ENCODE peak calls at places on chromosomes 6 and 20, in five cellular contexts. One of them, this sample, is unnamed.

GRCh38 chr6:69090132-69090531 is 455.1 kb downstream of the ADGRB3 start:
- DNase-seq in activated naive CD8-positive, alpha-beta T cell treated with anti-CD3 and anti-CD28 coated beads for 36 hours: no peak
- DNase-seq in stimulated activated naive CD8-positive, alpha-beta T cell treated with anti-CD3 and anti-CD28 coated beads, Interleukin-15, amount 100 ng/mL, for 72 hours: no peak
- DNase-seq in endothelial cell: no peak
- DNase-seq in smooth muscle cell of the brain vasculature: no peak
- DNase-seq in this sample: no peak

GRCh38 chr20:56628873-56629463 is at the start of gene TFAP2C:
- DNase-seq in activated naive CD8-positive, alpha-beta T cell treated with anti-CD3 and anti-CD28 coated beads for 36 hours: peak; percentile 62
- DNase-seq in stimulated activated naive CD8-positive, alpha-beta T cell treated with anti-CD3 and anti-CD28 coated beads, Interleukin-15, amount 100 ng/mL, for 72 hours: no peak
- DNase-seq in endothelial cell: peak; percentile 50
- DNase-seq in smooth muscle cell of the brain vasculature: peak; percentile 23
- DNase-seq in this sample: no peak

GRCh38 chr6:47655719-47656595 is 42.4 kb upstream of the ADGRF4 start:
- DNase-seq in activated naive CD8-positive, alpha-beta T cell treated with anti-CD3 and anti-CD28 coated beads for 36 hours: peak; percentile 48
- DNase-seq in stimulated activated naive CD8-positive, alpha-beta T cell treated with anti-CD3 and anti-CD28 coated beads, Interleukin-15, amount 100 ng/mL, for 72 hours: no peak
- DNase-seq in endothelial cell: no peak
- DNase-seq in smooth muscle cell of the brain vasculature: no peak
- DNase-seq in this sample: no peak

GRCh38 chr6:166907871-166908806 is 48.2 kb downstream of the RNASET2 start:
- DNase-seq in activated naive CD8-positive, alpha-beta T cell treated with anti-CD3 and anti-CD28 coated beads for 36 hours: no peak
- DNase-seq in stimulated activated naive CD8-positive, alpha-beta T cell treated with anti-CD3 and anti-CD28 coated beads, Interleukin-15, amount 100 ng/mL, for 72 hours: no peak
- DNase-seq in endothelial cell: no peak
- DNase-seq in smooth muscle cell of the brain vasculature: no peak
- DNase-seq in this sample: no peak

GRCh38 chr6:53979468-53980067 is 131.7 kb upstream of the MLIP start:
- DNase-seq in activated naive CD8-positive, alpha-beta T cell treated with anti-CD3 and anti-CD28 coated beads for 36 hours: no peak
- DNase-seq in stimulated activated naive CD8-positive, alpha-beta T cell treated with anti-CD3 and anti-CD28 coated beads, Interleukin-15, amount 100 ng/mL, for 72 hours: no peak
- DNase-seq in endothelial cell: peak; percentile 28
- DNase-seq in smooth muscle cell of the brain vasculature: peak; percentile 39
- DNase-seq in this sample: peak; percentile 44

GRCh38 chr20:63232235-63233060 is 3.3 kb upstream of the BIRC7 start:
- DNase-seq in activated naive CD8-positive, alpha-beta T cell treated with anti-CD3 and anti-CD28 coated beads for 36 hours: no peak
- DNase-seq in stimulated activated naive CD8-positive, alpha-beta T cell treated with anti-CD3 and anti-CD28 coated beads, Interleukin-15, amount 100 ng/mL, for 72 hours: no peak
- DNase-seq in endothelial cell: no peak
- DNase-seq in smooth muscle cell of the brain vasculature: peak; percentile 74
- DNase-seq in this sample: no peak

GRCh38 chr6:155093430-155093829 is 98.3 kb downstream of the TIAM2 start:
- DNase-seq in activated naive CD8-positive, alpha-beta T cell treated with anti-CD3 and anti-CD28 coated beads for 36 hours: peak; percentile 6
- DNase-seq in stimulated activated naive CD8-positive, alpha-beta T cell treated with anti-CD3 and anti-CD28 coated beads, Interleukin-15, amount 100 ng/mL, for 72 hours: no peak
- DNase-seq in endothelial cell: no peak
- DNase-seq in smooth muscle cell of the brain vasculature: no peak
- DNase-seq in this sample: no peak

GRCh38 chr6:41352396-41352795 is 17.0 kb downstream of the NCR2 start:
- DNase-seq in activated naive CD8-positive, alpha-beta T cell treated with anti-CD3 and anti-CD28 coated beads for 36 hours: no peak
- DNase-seq in stimulated activated naive CD8-positive, alpha-beta T cell treated with anti-CD3 and anti-CD28 coated beads, Interleukin-15, amount 100 ng/mL, for 72 hours: no peak
- DNase-seq in endothelial cell: no peak
- DNase-seq in smooth muscle cell of the brain vasculature: no peak
- DNase-seq in this sample: no peak

GRCh38 chr20:45919536-45919933 is 7.6 kb upstream of the PLTP start:
- DNase-seq in activated naive CD8-positive, alpha-beta T cell treated with anti-CD3 and anti-CD28 coated beads for 36 hours: no peak
- DNase-seq in stimulated activated naive CD8-positive, alpha-beta T cell treated with anti-CD3 and anti-CD28 coated beads, Interleukin-15, amount 100 ng/mL, for 72 hours: no peak
- DNase-seq in endothelial cell: no peak
- DNase-seq in smooth muscle cell of the brain vasculature: peak; percentile 91
- DNase-seq in this sample: no peak

GRCh38 chr6:98946877-98947410 is 802 bp downstream of the FBXL4 start:
- DNase-seq in activated naive CD8-positive, alpha-beta T cell treated with anti-CD3 and anti-CD28 coated beads for 36 hours: peak; percentile 27
- DNase-seq in stimulated activated naive CD8-positive, alpha-beta T cell treated with anti-CD3 and anti-CD28 coated beads, Interleukin-15, amount 100 ng/mL, for 72 hours: peak; percentile 26
- DNase-seq in endothelial cell: no peak
- DNase-seq in smooth muscle cell of the brain vasculature: no peak
- DNase-seq in this sample: no peak

GRCh38 chr20:25295386-25296093 is 47.7 kb downstream of the PYGB start:
- DNase-seq in activated naive CD8-positive, alpha-beta T cell treated with anti-CD3 and anti-CD28 coated beads for 36 hours: no peak
- DNase-seq in stimulated activated naive CD8-positive, alpha-beta T cell treated with anti-CD3 and anti-CD28 coated beads, Interleukin-15, amount 100 ng/mL, for 72 hours: no peak
- DNase-seq in endothelial cell: no peak
- DNase-seq in smooth muscle cell of the brain vasculature: no peak
- DNase-seq in this sample: no peak

GRCh38 chr6:169162968-169163903 is 90.4 kb downstream of the THBS2 start:
- DNase-seq in activated naive CD8-positive, alpha-beta T cell treated with anti-CD3 and anti-CD28 coated beads for 36 hours: no peak
- DNase-seq in stimulated activated naive CD8-positive, alpha-beta T cell treated with anti-CD3 and anti-CD28 coated beads, Interleukin-15, amount 100 ng/mL, for 72 hours: no peak
- DNase-seq in endothelial cell: no peak
- DNase-seq in smooth muscle cell of the brain vasculature: peak; percentile 50
- DNase-seq in this sample: no peak

GRCh38 chr6:106728296-106728870 is 99.0 kb downstream of the QRSL1 start:
- DNase-seq in activated naive CD8-positive, alpha-beta T cell treated with anti-CD3 and anti-CD28 coated beads for 36 hours: no peak
- DNase-seq in stimulated activated naive CD8-positive, alpha-beta T cell treated with anti-CD3 and anti-CD28 coated beads, Interleukin-15, amount 100 ng/mL, for 72 hours: no peak
- DNase-seq in endothelial cell: no peak
- DNase-seq in smooth muscle cell of the brain vasculature: no peak
- DNase-seq in this sample: no peak

GRCh38 chr20:3452690-3453089 is 18.1 kb upstream of the ATRN start:
- DNase-seq in activated naive CD8-positive, alpha-beta T cell treated with anti-CD3 and anti-CD28 coated beads for 36 hours: no peak
- DNase-seq in stimulated activated naive CD8-positive, alpha-beta T cell treated with anti-CD3 and anti-CD28 coated beads, Interleukin-15, amount 100 ng/mL, for 72 hours: no peak
- DNase-seq in endothelial cell: no peak
- DNase-seq in smooth muscle cell of the brain vasculature: no peak
- DNase-seq in this sample: no peak

GRCh38 chr20:10076126-10077080 is 41.6 kb downstream of the ANKEF1 start:
- DNase-seq in activated naive CD8-positive, alpha-beta T cell treated with anti-CD3 and anti-CD28 coated beads for 36 hours: no peak
- DNase-seq in stimulated activated naive CD8-positive, alpha-beta T cell treated with anti-CD3 and anti-CD28 coated beads, Interleukin-15, amount 100 ng/mL, for 72 hours: no peak
- DNase-seq in endothelial cell: no peak
- DNase-seq in smooth muscle cell of the brain vasculature: no peak
- DNase-seq in this sample: no peak

GRCh38 chr6:129871220-129871619 is 10.1 kb upstream of the TMEM244 start:
- DNase-seq in activated naive CD8-positive, alpha-beta T cell treated with anti-CD3 and anti-CD28 coated beads for 36 hours: no peak
- DNase-seq in stimulated activated naive CD8-positive, alpha-beta T cell treated with anti-CD3 and anti-CD28 coated beads, Interleukin-15, amount 100 ng/mL, for 72 hours: no peak
- DNase-seq in endothelial cell: no peak
- DNase-seq in smooth muscle cell of the brain vasculature: no peak
- DNase-seq in this sample: no peak

GRCh38 chr6:167420177-167420576 is 95.3 kb downstream of the TTLL2 start:
- DNase-seq in activated naive CD8-positive, alpha-beta T cell treated with anti-CD3 and anti-CD28 coated beads for 36 hours: no peak
- DNase-seq in stimulated activated naive CD8-positive, alpha-beta T cell treated with anti-CD3 and anti-CD28 coated beads, Interleukin-15, amount 100 ng/mL, for 72 hours: no peak
- DNase-seq in endothelial cell: no peak
- DNase-seq in smooth muscle cell of the brain vasculature: no peak
- DNase-seq in this sample: no peak

GRCh38 chr6:111872521-111873177 is 603 bp downstream of the FYN start:
- DNase-seq in activated naive CD8-positive, alpha-beta T cell treated with anti-CD3 and anti-CD28 coated beads for 36 hours: peak; percentile 82
- DNase-seq in stimulated activated naive CD8-positive, alpha-beta T cell treated with anti-CD3 and anti-CD28 coated beads, Interleukin-15, amount 100 ng/mL, for 72 hours: peak; percentile 81
- DNase-seq in endothelial cell: no peak
- DNase-seq in smooth muscle cell of the brain vasculature: no peak
- DNase-seq in this sample: no peak

GRCh38 chr20:62388839-62389600 is 2.1 kb downstream of the RPS21 start:
- DNase-seq in activated naive CD8-positive, alpha-beta T cell treated with anti-CD3 and anti-CD28 coated beads for 36 hours: no peak
- DNase-seq in stimulated activated naive CD8-positive, alpha-beta T cell treated with anti-CD3 and anti-CD28 coated beads, Interleukin-15, amount 100 ng/mL, for 72 hours: no peak
- DNase-seq in endothelial cell: no peak
- DNase-seq in smooth muscle cell of the brain vasculature: no peak
- DNase-seq in this sample: no peak

GRCh38 chr6:167272618-167273379 is 18.3 kb upstream of the UNC93A start:
- DNase-seq in activated naive CD8-positive, alpha-beta T cell treated with anti-CD3 and anti-CD28 coated beads for 36 hours: no peak
- DNase-seq in stimulated activated naive CD8-positive, alpha-beta T cell treated with anti-CD3 and anti-CD28 coated beads, Interleukin-15, amount 100 ng/mL, for 72 hours: no peak
- DNase-seq in endothelial cell: no peak
- DNase-seq in smooth muscle cell of the brain vasculature: no peak
- DNase-seq in this sample: no peak

GRCh38 chr6:14380421-14380820 is 262.8 kb downstream of the CD83 start:
- DNase-seq in activated naive CD8-positive, alpha-beta T cell treated with anti-CD3 and anti-CD28 coated beads for 36 hours: no peak
- DNase-seq in stimulated activated naive CD8-positive, alpha-beta T cell treated with anti-CD3 and anti-CD28 coated beads, Interleukin-15, amount 100 ng/mL, for 72 hours: no peak
- DNase-seq in endothelial cell: no peak
- DNase-seq in smooth muscle cell of the brain vasculature: no peak
- DNase-seq in this sample: peak; percentile 17

GRCh38 chr6:108728826-108729225 is 119.4 kb upstream of the ARMC2 start:
- DNase-seq in activated naive CD8-positive, alpha-beta T cell treated with anti-CD3 and anti-CD28 coated beads for 36 hours: no peak
- DNase-seq in stimulated activated naive CD8-positive, alpha-beta T cell treated with anti-CD3 and anti-CD28 coated beads, Interleukin-15, amount 100 ng/mL, for 72 hours: no peak
- DNase-seq in endothelial cell: no peak
- DNase-seq in smooth muscle cell of the brain vasculature: no peak
- DNase-seq in this sample: no peak

GRCh38 chr6:167130712-167131684 is 8.1 kb downstream of the CCR6 start:
- DNase-seq in activated naive CD8-positive, alpha-beta T cell treated with anti-CD3 and anti-CD28 coated beads for 36 hours: no peak
- DNase-seq in stimulated activated naive CD8-positive, alpha-beta T cell treated with anti-CD3 and anti-CD28 coated beads, Interleukin-15, amount 100 ng/mL, for 72 hours: no peak
- DNase-seq in endothelial cell: no peak
- DNase-seq in smooth muscle cell of the brain vasculature: no peak
- DNase-seq in this sample: no peak

GRCh38 chr20:33947709-33948295 is 45.9 kb upstream of the RALY start:
- DNase-seq in activated naive CD8-positive, alpha-beta T cell treated with anti-CD3 and anti-CD28 coated beads for 36 hours: peak; percentile 56
- DNase-seq in stimulated activated naive CD8-positive, alpha-beta T cell treated with anti-CD3 and anti-CD28 coated beads, Interleukin-15, amount 100 ng/mL, for 72 hours: peak; percentile 44
- DNase-seq in endothelial cell: peak; percentile 58
- DNase-seq in smooth muscle cell of the brain vasculature: no peak
- DNase-seq in this sample: peak; percentile 44

GRCh38 chr6:82364087-82365010 is 732 bp downstream of the TPBG start:
- DNase-seq in activated naive CD8-positive, alpha-beta T cell treated with anti-CD3 and anti-CD28 coated beads for 36 hours: no peak
- DNase-seq in stimulated activated naive CD8-positive, alpha-beta T cell treated with anti-CD3 and anti-CD28 coated beads, Interleukin-15, amount 100 ng/mL, for 72 hours: no peak
- DNase-seq in endothelial cell: peak; percentile 58
- DNase-seq in smooth muscle cell of the brain vasculature: no peak
- DNase-seq in this sample: no peak

GRCh38 chr20:5001174-5002076 is at the start of gene SLC23A2:
- DNase-seq in activated naive CD8-positive, alpha-beta T cell treated with anti-CD3 and anti-CD28 coated beads for 36 hours: peak; percentile 71
- DNase-seq in stimulated activated naive CD8-positive, alpha-beta T cell treated with anti-CD3 and anti-CD28 coated beads, Interleukin-15, amount 100 ng/mL, for 72 hours: peak; percentile 54
- DNase-seq in endothelial cell: peak; percentile 41
- DNase-seq in smooth muscle cell of the brain vasculature: no peak
- DNase-seq in this sample: peak; percentile 18

GRCh38 chr6:142009647-142010046 is 123.1 kb upstream of the GJE1 start:
- DNase-seq in activated naive CD8-positive, alpha-beta T cell treated with anti-CD3 and anti-CD28 coated beads for 36 hours: no peak
- DNase-seq in stimulated activated naive CD8-positive, alpha-beta T cell treated with anti-CD3 and anti-CD28 coated beads, Interleukin-15, amount 100 ng/mL, for 72 hours: no peak
- DNase-seq in endothelial cell: no peak
- DNase-seq in smooth muscle cell of the brain vasculature: no peak
- DNase-seq in this sample: no peak

GRCh38 chr6:474454-475185 is 83.1 kb downstream of the IRF4 start:
- DNase-seq in activated naive CD8-positive, alpha-beta T cell treated with anti-CD3 and anti-CD28 coated beads for 36 hours: peak; percentile 84
- DNase-seq in stimulated activated naive CD8-positive, alpha-beta T cell treated with anti-CD3 and anti-CD28 coated beads, Interleukin-15, amount 100 ng/mL, for 72 hours: peak; percentile 71
- DNase-seq in endothelial cell: peak; percentile 23
- DNase-seq in smooth muscle cell of the brain vasculature: no peak
- DNase-seq in this sample: no peak

This sample was measured in NCI-H1930.